ENCODE peak calls at places on chromosomes 7 and 10, in seven cellular contexts. One of them, this sample, is unnamed.

GRCh38 chr7:13829914-13830603 is 159.4 kb downstream of the ETV1 start:
- DNase-seq in HCT116: no peak
- DNase-seq in Panc1: no peak
- DNase-seq in A549: no peak
- DNase-seq in HepG2: no peak
- DNase-seq in GM12878: no peak
- DNase-seq in K562: no peak
- DNase-seq in this sample: no peak

GRCh38 chr7:74429153-74429747 is 24.5 kb upstream of the GTF2IRD1 start:
- DNase-seq in HCT116: no peak
- DNase-seq in Panc1: no peak
- DNase-seq in A549: peak
- DNase-seq in HepG2: no peak
- DNase-seq in GM12878: no peak
- DNase-seq in K562: no peak
- DNase-seq in this sample: no peak

GRCh38 chr7:56493704-56494450 is 377.7 kb upstream of the NUPR2 start:
- DNase-seq in HCT116: no peak
- DNase-seq in Panc1: no peak
- DNase-seq in A549: no peak
- DNase-seq in HepG2: no peak
- DNase-seq in GM12878: no peak
- DNase-seq in K562: no peak
- DNase-seq in this sample: no peak

GRCh38 chr10:104766341-104766740 is 125.3 kb downstream of the SORCS3 start:
- DNase-seq in HCT116: peak
- DNase-seq in Panc1: no peak
- DNase-seq in A549: no peak
- DNase-seq in HepG2: no peak
- DNase-seq in GM12878: no peak
- DNase-seq in K562: no peak
- DNase-seq in this sample: no peak

GRCh38 chr7:22980422-22980821 is 33.5 kb downstream of the HYCC1 start:
- DNase-seq in HCT116: no peak
- DNase-seq in Panc1: no peak
- DNase-seq in A549: no peak
- DNase-seq in HepG2: no peak
- DNase-seq in GM12878: no peak
- DNase-seq in K562: no peak
- DNase-seq in this sample: no peak

GRCh38 chr7:26083113-26083512 is 68.9 kb upstream of the NFE2L3 start:
- DNase-seq in HCT116: no peak
- DNase-seq in Panc1: no peak
- DNase-seq in A549: no peak
- DNase-seq in HepG2: no peak
- DNase-seq in GM12878: no peak
- DNase-seq in K562: no peak
- DNase-seq in this sample: no peak

GRCh38 chr10:29102636-29103035 is 186.2 kb upstream of the LYZL1 start:
- DNase-seq in HCT116: no peak
- DNase-seq in Panc1: no peak
- DNase-seq in A549: no peak
- DNase-seq in HepG2: no peak
- DNase-seq in GM12878: no peak
- DNase-seq in K562: no peak
- DNase-seq in this sample: no peak

GRCh38 chr7:40659231-40659630 is 524.4 kb downstream of the SUGCT start:
- DNase-seq in HCT116: no peak
- DNase-seq in Panc1: no peak
- DNase-seq in A549: no peak
- DNase-seq in HepG2: no peak
- DNase-seq in GM12878: no peak
- DNase-seq in K562: no peak
- DNase-seq in this sample: no peak

GRCh38 chr10:93115661-93116383 is 42.1 kb downstream of the CYP26A1 start:
- DNase-seq in HCT116: peak
- DNase-seq in Panc1: peak
- DNase-seq in A549: peak
- DNase-seq in HepG2: peak
- DNase-seq in GM12878: peak
- DNase-seq in K562: peak
- DNase-seq in this sample: peak

GRCh38 chr10:24645784-24646183 is 77.9 kb downstream of the ARHGAP21 start:
- DNase-seq in HCT116: no peak
- DNase-seq in Panc1: peak
- DNase-seq in A549: no peak
- DNase-seq in HepG2: no peak
- DNase-seq in GM12878: no peak
- DNase-seq in K562: peak
- DNase-seq in this sample: no peak

GRCh38 chr7:122384528-122384927 is 80.0 kb upstream of the FEZF1 start:
- DNase-seq in HCT116: no peak
- DNase-seq in Panc1: no peak
- DNase-seq in A549: no peak
- DNase-seq in HepG2: no peak
- DNase-seq in GM12878: no peak
- DNase-seq in K562: no peak
- DNase-seq in this sample: no peak

GRCh38 chr10:35640474-35640873 is 1.6 kb downstream of the FZD8 start:
- DNase-seq in HCT116: no peak
- DNase-seq in Panc1: no peak
- DNase-seq in A549: peak
- DNase-seq in HepG2: peak
- DNase-seq in GM12878: no peak
- DNase-seq in K562: peak
- DNase-seq in this sample: peak

GRCh38 chr7:158695726-158696452 is 8.7 kb downstream of the NCAPG2 start:
- DNase-seq in HCT116: peak
- DNase-seq in Panc1: no peak
- DNase-seq in A549: peak
- DNase-seq in HepG2: peak
- DNase-seq in GM12878: peak
- DNase-seq in K562: peak
- DNase-seq in this sample: no peak

GRCh38 chr10:34916368-34916767 is 101.3 kb upstream of the PARD3 start:
- DNase-seq in HCT116: no peak
- DNase-seq in Panc1: no peak
- DNase-seq in A549: no peak
- DNase-seq in HepG2: no peak
- DNase-seq in GM12878: no peak
- DNase-seq in K562: no peak
- DNase-seq in this sample: no peak

GRCh38 chr7:23055582-23056178 is 41.8 kb upstream of the HYCC1 start:
- DNase-seq in HCT116: peak
- DNase-seq in Panc1: peak
- DNase-seq in A549: peak
- DNase-seq in HepG2: peak
- DNase-seq in GM12878: peak
- DNase-seq in K562: peak
- DNase-seq in this sample: peak

GRCh38 chr10:1376384-1376945 is 320.3 kb downstream of the WDR37 start:
- DNase-seq in HCT116: no peak
- DNase-seq in Panc1: no peak
- DNase-seq in A549: no peak
- DNase-seq in HepG2: no peak
- DNase-seq in GM12878: no peak
- DNase-seq in K562: no peak
- DNase-seq in this sample: no peak
- TF ChIP-seq REST in HCT116: no peak
- TF ChIP-seq REST in Panc1: no peak
- TF ChIP-seq REST in A549: no peak
- TF ChIP-seq REST in HepG2: no peak
- TF ChIP-seq REST in GM12878: no peak
- TF ChIP-seq REST in K562: no peak
- TF ChIP-seq REST in this sample: no peak

GRCh38 chr7:38673795-38674194 is 42.6 kb upstream of the AMPH start:
- DNase-seq in HCT116: no peak
- DNase-seq in Panc1: peak
- DNase-seq in A549: peak
- DNase-seq in HepG2: no peak
- DNase-seq in GM12878: no peak
- DNase-seq in K562: no peak
- DNase-seq in this sample: peak

GRCh38 chr7:38671901-38672559 is 40.9 kb upstream of the AMPH start:
- DNase-seq in HCT116: no peak
- DNase-seq in Panc1: no peak
- DNase-seq in A549: no peak
- DNase-seq in HepG2: no peak
- DNase-seq in GM12878: no peak
- DNase-seq in K562: no peak
- DNase-seq in this sample: no peak

GRCh38 chr7:38679419-38679818 is 48.2 kb upstream of the AMPH start:
- DNase-seq in HCT116: no peak
- DNase-seq in Panc1: no peak
- DNase-seq in A549: no peak
- DNase-seq in HepG2: no peak
- DNase-seq in GM12878: no peak
- DNase-seq in K562: no peak
- DNase-seq in this sample: no peak

GRCh38 chr7:38678342-38679054 is 47.3 kb upstream of the AMPH start:
- DNase-seq in HCT116: no peak
- DNase-seq in Panc1: no peak
- DNase-seq in A549: no peak
- DNase-seq in HepG2: no peak
- DNase-seq in GM12878: no peak
- DNase-seq in K562: no peak
- DNase-seq in this sample: no peak

DNA sequence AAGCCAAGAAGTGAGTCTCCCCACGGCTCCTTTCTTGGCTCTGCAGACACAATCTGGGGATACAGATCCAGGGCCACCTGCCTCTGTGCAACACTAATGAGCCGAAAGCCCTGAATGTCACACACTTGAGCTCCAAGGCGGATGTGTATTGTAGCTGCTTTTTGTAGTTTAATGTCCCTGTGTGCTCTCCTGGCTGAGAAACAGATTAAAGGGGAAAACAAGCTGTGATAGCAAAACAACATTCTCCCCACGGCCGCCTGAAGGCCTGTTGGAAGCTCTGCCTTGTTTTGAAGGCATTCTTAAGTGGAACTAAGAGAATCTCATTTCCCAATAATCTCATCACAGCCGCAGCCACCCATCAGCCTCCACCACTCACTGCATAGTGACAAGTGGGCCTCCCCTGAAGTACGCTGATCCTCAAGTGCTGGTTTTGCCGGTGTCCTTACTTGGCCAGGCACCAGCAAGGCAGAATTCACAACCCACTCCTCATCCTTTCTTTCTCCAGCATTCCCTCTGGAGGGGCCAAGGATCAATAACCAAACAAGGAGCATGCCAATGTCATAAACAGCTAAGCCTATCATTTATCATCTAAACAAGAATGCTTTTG is 44.4 kb upstream of the AMPH start:
- DNase-seq in HCT116: no peak
- DNase-seq in Panc1: no peak
- DNase-seq in A549: no peak
- DNase-seq in HepG2: no peak
- DNase-seq in GM12878: no peak
- DNase-seq in K562: no peak
- DNase-seq in this sample: no peak
- TF ChIP-seq REST in HCT116: no peak
- TF ChIP-seq REST in Panc1: no peak
- TF ChIP-seq REST in A549: no peak
- TF ChIP-seq REST in HepG2: no peak
- TF ChIP-seq REST in GM12878: no peak
- TF ChIP-seq REST in K562: no peak
- TF ChIP-seq REST in this sample: no peak

GRCh38 chr10:14889318-14889717 is 10.7 kb downstream of the SUV39H2 start:
- DNase-seq in HCT116: no peak
- DNase-seq in Panc1: no peak
- DNase-seq in A549: peak
- DNase-seq in HepG2: no peak
- DNase-seq in GM12878: no peak
- DNase-seq in K562: peak
- DNase-seq in this sample: no peak
- TF ChIP-seq REST in HCT116: no peak
- TF ChIP-seq REST in Panc1: no peak
- TF ChIP-seq REST in A549: no peak
- TF ChIP-seq REST in HepG2: no peak
- TF ChIP-seq REST in GM12878: no peak
- TF ChIP-seq REST in K562: no peak
- TF ChIP-seq REST in this sample: no peak

GRCh38 chr7:148242271-148242801 is 348.2 kb upstream of the C7orf33 start:
- DNase-seq in HCT116: peak
- DNase-seq in Panc1: peak
- DNase-seq in A549: peak
- DNase-seq in HepG2: peak
- DNase-seq in GM12878: no peak
- DNase-seq in K562: peak
- DNase-seq in this sample: peak
- TF ChIP-seq REST in HCT116: no peak
- TF ChIP-seq REST in Panc1: no peak
- TF ChIP-seq REST in A549: no peak
- TF ChIP-seq REST in HepG2: no peak
- TF ChIP-seq REST in GM12878: no peak
- TF ChIP-seq REST in K562: no peak
- TF ChIP-seq REST in this sample: no peak

DNA sequence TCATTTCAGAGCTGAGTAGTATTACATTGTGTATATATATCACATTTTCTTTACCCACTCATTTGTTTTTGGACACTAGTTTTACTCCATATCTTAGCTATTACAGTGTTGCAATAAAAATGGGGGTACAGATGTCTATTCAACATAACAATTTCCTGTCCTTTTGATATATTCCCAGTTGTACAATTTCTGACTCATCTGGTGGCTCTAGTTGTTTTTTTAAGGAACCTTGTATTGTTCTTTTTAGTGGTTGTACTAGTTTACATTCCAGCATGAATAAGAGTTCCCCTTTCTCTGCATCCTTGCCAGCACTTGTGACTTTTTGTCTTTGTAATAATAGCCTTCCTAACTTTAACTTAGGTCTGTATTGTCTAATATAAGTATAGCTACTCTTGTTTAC is 739.9 kb downstream of the XPNPEP1 start:
- DNase-seq in HCT116: no peak
- DNase-seq in Panc1: no peak
- DNase-seq in A549: no peak
- DNase-seq in HepG2: no peak
- DNase-seq in GM12878: no peak
- DNase-seq in K562: no peak
- DNase-seq in this sample: no peak
- TF ChIP-seq REST in HCT116: no peak
- TF ChIP-seq REST in Panc1: no peak
- TF ChIP-seq REST in A549: no peak
- TF ChIP-seq REST in HepG2: no peak
- TF ChIP-seq REST in GM12878: no peak
- TF ChIP-seq REST in K562: no peak
- TF ChIP-seq REST in this sample: no peak